ENCODE peak calls at places on chromosomes 3 and 15, in four cellular contexts. H is HCT116, V is stomach, B is hepatocyte. E is an unnamed sample. For H3K4me1, the result is how much of the 10 kb centered on the place peaks cover.

GRCh38 chr15:52558196-52558595 is 10.6 kb downstream of the ARPP19 start:
- DNase-seq in B (peak), V (no peak), H (no peak), E (no peak)

GRCh38 chr3:195065142-195065863 is 205.7 kb downstream of the XXYLT1 start:
- DNase-seq in V (no peak), B (no peak), H (no peak), E (peak)

GRCh38 chr3:186510374-186511079 is 33.7 kb downstream of the CRYGS start:
- DNase-seq in B (no peak), H (no peak), V (no peak), E (no peak)

GRCh38 chr15:58466566-58466965 is 34.8 kb downstream of the LIPC start:
- DNase-seq in H (no peak), B (no peak), V (no peak), E (no peak)

GRCh38 chr3:156831006-156831405 is 4.9 kb downstream of the LEKR1 start:
- DNase-seq in H (no peak), V (no peak), B (no peak), E (no peak)

GRCh38 chr15:64854526-64854925 is 12.8 kb downstream of the PLEKHO2 start:
- DNase-seq in V (no peak), H (no peak), B (no peak), E (no peak)

GRCh38 chr3:6860911-6861330 is at the start of gene GRM7:
- DNase-seq in B (peak), V (no peak), H (no peak), E (no peak)

GRCh38 chr15:81080946-81081345 is 53.1 kb upstream of the CFAP161 start:
- DNase-seq in B (no peak), H (no peak), V (no peak), E (no peak)

GRCh38 chr3:12759097-12759679 is at the start of gene TMEM40:
- DNase-seq in B (peak), H (peak), V (no peak), E (no peak)

GRCh38 chr3:194756460-194757355 is 71.0 kb downstream of the FAM43A start:
- DNase-seq in H (no peak), V (no peak), B (no peak), E (no peak)

GRCh38 chr15:66765478-66766281 is 63.6 kb downstream of the SMAD6 start:
- DNase-seq in B (peak), V (peak), H (peak), E (peak)

GRCh38 chr3:67790043-67790442 is 135.6 kb upstream of the SUCLG2 start:
- DNase-seq in H (peak), V (peak), B (peak), E (no peak)

GRCh38 chr3:139302084-139302800 is 41.6 kb upstream of the MRPS22 start:
- DNase-seq in B (peak), H (peak), V (no peak), E (no peak)

GRCh38 chr3:159814161-159814560 is 174.5 kb upstream of the IL12A start:
- DNase-seq in B (peak), H (no peak), V (no peak), E (no peak)

GRCh38 chr3:36992806-36993325 is at the start of gene EPM2AIP1:
- DNase-seq in B (peak), V (no peak), H (no peak), E (peak)

GRCh38 chr3:120177151-120177550 is 82.9 kb upstream of the GSK3B start:
- DNase-seq in B (peak), V (no peak), H (no peak), E (peak)

GRCh38 chr3:45034612-45035252 is 8.6 kb downstream of the CLEC3B start:
- DNase-seq in B (no peak), V (peak), H (no peak), E (peak)

GRCh38 chr3:29468150-29468549 is 187.3 kb downstream of the RBMS3 start:
- DNase-seq in B (no peak), V (no peak), H (no peak), E (no peak)

GRCh38 chr15:71809346-71809745 is 1.0 kb upstream of the NR2E3 start:
- DNase-seq in V (no peak), H (no peak), B (no peak), E (no peak)

GRCh38 chr3:12907729-12908128 is 66.4 kb upstream of the RPL32 start:
- DNase-seq in H (no peak), V (no peak), B (no peak), E (no peak)

GRCh38 chr3:144760831-144761230 is 789.2 kb downstream of the DIPK2A start:
- DNase-seq in H (no peak), V (peak), B (peak), E (no peak)

GRCh38 chr3:102225407-102226132 is 209.2 kb upstream of the ZPLD1 start:
- DNase-seq in H (peak), V (no peak), B (peak), E (no peak)

GRCh38 chr3:155871746-155872158 is 1.3 kb downstream of the GMPS start:
- DNase-seq in V (no peak), B (no peak), H (no peak), E (no peak)

GRCh38 chr15:79418693-79419279 is 13.3 kb upstream of the MINAR1 start:
- DNase-seq in B (no peak), V (no peak), H (no peak), E (no peak)

GRCh38 chr3:81888822-81889557 is 127.5 kb upstream of the GBE1 start:
- DNase-seq in H (no peak), V (no peak), B (no peak), E (no peak)

GRCh38 chr15:84911879-84912660 is 27.6 kb downstream of the SLC28A1 start:
- DNase-seq in H (peak), B (peak), V (peak), E (no peak)

GRCh38 chr3:25837038-25837437 is 47.1 kb downstream of the OXSM start:
- DNase-seq in H (no peak), V (no peak), B (no peak), E (no peak)

GRCh38 chr3:32843504-32844321 is 25.9 kb downstream of the TRIM71 start:
- DNase-seq in B (no peak), H (no peak), V (no peak), E (no peak)

GRCh38 chr3:63940389-63940757 is 28.2 kb upstream of the SCAANT1 start:
- DNase-seq in H (no peak), V (no peak), B (no peak), E (no peak)
- H3K4me1 ChIP-seq in H (under half), V (half or more), B (under half), E (under half)

DNA sequence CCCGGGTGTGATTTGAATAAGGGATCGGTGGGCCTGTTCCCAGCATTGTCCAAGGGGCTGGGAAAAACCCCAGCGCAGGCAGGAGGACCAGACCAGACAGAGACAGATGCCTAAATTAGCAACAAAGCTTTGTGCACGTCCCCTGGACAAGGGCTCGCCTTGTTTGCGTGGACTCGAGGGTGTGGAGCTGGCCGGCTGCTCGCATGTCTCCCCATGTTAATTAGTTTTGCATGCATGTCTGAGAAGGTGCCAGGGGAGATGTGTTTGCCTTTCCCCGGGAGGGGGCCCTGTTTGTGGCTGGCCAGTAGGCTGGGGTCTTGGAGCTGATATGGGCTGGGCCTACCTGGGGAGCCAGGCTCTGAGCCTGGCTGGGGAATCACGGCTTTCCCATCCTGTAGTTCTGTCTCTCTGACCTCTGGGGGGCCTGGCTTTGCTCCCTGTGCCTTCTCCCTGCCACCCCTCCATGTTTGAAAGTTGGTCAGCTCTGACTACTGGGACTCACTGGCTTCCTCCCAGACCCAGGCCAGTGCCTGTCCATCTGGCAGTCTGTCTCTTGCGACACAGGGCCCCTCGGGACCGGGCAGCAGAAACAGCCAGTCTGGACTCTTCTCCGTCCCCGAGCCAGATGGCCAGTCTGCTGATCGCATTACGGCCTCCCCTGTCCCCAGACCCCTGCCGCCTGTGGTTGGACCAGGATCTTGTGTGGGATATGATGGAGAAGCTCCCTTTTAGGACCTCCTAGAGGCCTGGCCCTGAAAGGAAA is 55.4 kb upstream of the POLG start:
- DNase-seq in H (no peak), V (no peak), B (no peak), E (no peak)
- H3K27ac ChIP-seq in H (no peak), V (no peak), B (no peak), E (no peak)

DNA sequence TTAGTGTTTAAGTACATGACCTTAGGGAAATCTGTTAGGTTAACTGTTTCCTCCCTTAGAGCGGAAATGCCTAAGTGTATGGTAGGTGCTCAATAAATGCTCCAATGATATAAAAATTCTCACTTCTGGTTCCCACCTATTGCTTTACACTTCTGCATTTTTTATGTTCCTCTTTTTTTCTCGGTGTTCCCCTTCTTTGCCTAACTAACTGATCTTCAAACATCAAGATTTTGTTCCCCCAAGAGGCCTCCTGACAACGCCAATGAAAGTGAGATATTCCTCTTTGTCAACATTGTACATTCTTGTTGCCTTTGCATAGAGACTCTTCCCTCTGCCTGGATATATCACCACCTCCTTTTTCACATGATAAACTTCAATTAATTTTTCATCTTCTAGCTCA is 17.4 kb downstream of the SLC35A5 start:
- DNase-seq in V (no peak), H (no peak), B (no peak), E (no peak)
- H3K4me1 ChIP-seq in V (under half), H (under half), B (under half), E (under half)

GRCh38 chr15:99726333-99726732 is 6.9 kb downstream of the LYSMD4 start:
- DNase-seq in B (no peak), H (no peak), V (no peak), E (no peak)
- H3K27ac ChIP-seq in B (no peak), H (no peak), V (no peak), E (no peak)

GRCh38 chr3:8504611-8504973 is 3.0 kb downstream of the LMCD1 start:
- DNase-seq in V (no peak), B (no peak), H (no peak), E (no peak)
- H3K4me1 ChIP-seq in V (half or more), B (half or more), H (half or more), E (half or more)